ENCODE peak calls at places on chromosome 21, in five cellular contexts. X is K562, Q is H1, Z is GM12878, T is HCT116. D is an unnamed sample.

GRCh38 chr21:25342811-25343210 is 264.5 kb downstream of the MRPL39 start:
- DNase-seq in X (no peak), Z (no peak), T (no peak), Q (no peak), D (no peak)

GRCh38 chr21:14584357-14585095 is 38.4 kb upstream of the SAMSN1 start:
- DNase-seq in X (no peak), Z (no peak), T (no peak), Q (no peak), D (no peak)

GRCh38 chr21:41142051-41142795 is 25.7 kb upstream of the BACE2 start:
- DNase-seq in Z (no peak), Q (no peak), X (no peak), T (no peak), D (peak; percentile 2)

GRCh38 chr21:33069994-33070811 is at the start of gene OLIG1:
- DNase-seq in Q (peak; percentile 87), T (no peak), X (no peak), Z (no peak), D (no peak)

GRCh38 chr21:27831821-27832569 is 865.1 kb upstream of the ADAMTS5 start:
- DNase-seq in T (no peak), Q (no peak), X (no peak), Z (no peak), D (no peak)

GRCh38 chr21:30881480-30881879 is at the start of gene KRTAP11-1:
- DNase-seq in Z (no peak), X (no peak), Q (no peak), T (no peak), D (no peak)

GRCh38 chr21:45405819-45406762 is 1.1 kb downstream of the COL18A1 start:
- DNase-seq in T (no peak), Z (no peak), X (no peak), Q (no peak), D (peak; percentile 45)

GRCh38 chr21:41396452-41397107 is 29.5 kb upstream of the MX1 start:
- DNase-seq in T (no peak), Q (no peak), Z (no peak), X (no peak), D (no peak)

GRCh38 chr21:46051379-46051770 is 46.5 kb upstream of the COL6A2 start:
- DNase-seq in Q (no peak), T (no peak), X (no peak), Z (no peak), D (no peak)

GRCh38 chr21:30478015-30478414 is 2.2 kb downstream of the KRTAP19-1 start:
- DNase-seq in Q (no peak), Z (no peak), T (no peak), X (no peak), D (no peak)

GRCh38 chr21:32359719-32360260 is 33.0 kb downstream of the URB1 start:
- DNase-seq in Z (no peak), T (peak; percentile 6), X (no peak), Q (no peak), D (peak; percentile 52)

GRCh38 chr21:14890141-14890540 is 174.7 kb downstream of the NRIP1 start:
- DNase-seq in X (no peak), T (no peak), Q (no peak), Z (no peak), D (no peak)

GRCh38 chr21:37225440-37225839 is 41.7 kb downstream of the VPS26C start:
- DNase-seq in X (no peak), T (no peak), Q (peak; percentile 16), Z (no peak), D (no peak)

GRCh38 chr21:46334351-46335140 is 10.6 kb downstream of the PCNT start:
- DNase-seq in Q (no peak), Z (no peak), X (no peak), T (no peak), D (no peak)

GRCh38 chr21:37208056-37208705 is 59.0 kb downstream of the VPS26C start:
- DNase-seq in X (peak; percentile 68), Z (peak; percentile 68), Q (no peak), T (no peak), D (peak; percentile 13)

GRCh38 chr21:33901421-33902288 is 13.9 kb downstream of the ATP5PO start:
- DNase-seq in T (peak; percentile 38), X (peak; percentile 44), Z (no peak), Q (peak; percentile 61), D (peak; percentile 20)

GRCh38 chr21:33418686-33419085 is 15.5 kb downstream of the IFNGR2 start:
- DNase-seq in Q (no peak), T (no peak), Z (no peak), X (no peak), D (no peak)

GRCh38 chr21:33975548-33976081 is 60.0 kb upstream of the ATP5PO start:
- DNase-seq in Z (peak; percentile 98), X (peak; percentile 65), Q (peak; percentile 39), T (no peak), D (no peak)

GRCh38 chr21:26110703-26111102 is 59.9 kb downstream of the APP start:
- DNase-seq in Q (no peak), Z (no peak), X (no peak), T (no peak), D (no peak)

GRCh38 chr21:31872452-31873274 is at the start of gene HUNK:
- DNase-seq in X (no peak), Z (no peak), T (no peak), Q (no peak), D (peak; percentile 29)

GRCh38 chr21:37338671-37339526 is 27.7 kb upstream of the DYRK1A start:
- DNase-seq in Q (no peak), X (peak; percentile 84), T (peak; percentile 61), Z (no peak), D (peak; percentile 79)

GRCh38 chr21:46060596-46061061 is 37.3 kb upstream of the COL6A2 start:
- DNase-seq in Z (no peak), Q (no peak), T (no peak), X (no peak), D (no peak)

GRCh38 chr21:31660134-31660565 is 657 bp downstream of the SOD1 start:
- DNase-seq in T (no peak), X (no peak), Q (no peak), Z (no peak), D (no peak)

GRCh38 chr21:24868117-24868516 is 739.2 kb downstream of the MRPL39 start:
- DNase-seq in Q (no peak), Z (no peak), T (no peak), X (no peak), D (no peak)

GRCh38 chr21:34939673-34940321 is 109.3 kb downstream of the RUNX1 start:
- DNase-seq in Z (no peak), Q (no peak), X (no peak), T (no peak), D (no peak)

GRCh38 chr21:46116846-46117585 is 19.1 kb downstream of the COL6A2 start:
- DNase-seq in Q (peak; percentile 41), X (no peak), T (no peak), Z (no peak), D (no peak)

GRCh38 chr21:46636181-46636512 is 673 bp downstream of the PRMT2 start:
- DNase-seq in T (no peak), X (no peak), Q (no peak), Z (no peak), D (no peak)

GRCh38 chr21:32321480-32321879 is 22.8 kb downstream of the MRAP start:
- DNase-seq in Q (no peak), T (no peak), Z (no peak), X (no peak), D (no peak)

GRCh38 chr21:33682992-33683627 is 40.8 kb downstream of the ITSN1 start:
- DNase-seq in Q (no peak), T (peak; percentile 90), X (no peak), Z (no peak), D (peak; percentile 56)

GRCh38 chr21:31873275-31873695 is 465 bp downstream of the HUNK start:
- DNase-seq in Z (no peak), T (no peak), X (no peak), Q (peak; percentile 79), D (no peak)

GRCh38 chr21:41460578-41461527 is 34.8 kb downstream of the MX1 start:
- DNase-seq in T (peak; percentile 27), X (peak; percentile 60), Z (no peak), Q (peak; percentile 70), D (peak; percentile 54)

GRCh38 chr21:35036521-35037383 is 12.3 kb downstream of the RUNX1 start:
- DNase-seq in Q (no peak), X (no peak), Z (no peak), T (no peak), D (peak; percentile 32)

GRCh38 chr21:27572681-27573080 is 605.8 kb upstream of the ADAMTS5 start:
- DNase-seq in X (no peak), Z (no peak), T (no peak), Q (no peak), D (no peak)

GRCh38 chr21:27807596-27807995 is 840.7 kb upstream of the ADAMTS5 start:
- DNase-seq in Z (no peak), X (no peak), T (no peak), Q (no peak), D (no peak)

GRCh38 chr21:15442743-15443142 is 287.0 kb upstream of the USP25 start:
- DNase-seq in X (no peak), Z (no peak), T (no peak), Q (no peak), D (peak; percentile 29)

GRCh38 chr21:45543710-45544448 is 1.6 kb upstream of the SLC19A1 start:
- DNase-seq in Q (peak; percentile 48), T (no peak), Z (no peak), X (no peak), D (no peak)

GRCh38 chr21:46515109-46515508 is 56.4 kb downstream of the DIP2A start:
- DNase-seq in Z (no peak), Q (no peak), T (no peak), X (no peak), D (no peak)

GRCh38 chr21:41640756-41641509 is 125.9 kb downstream of the RIPK4 start:
- DNase-seq in X (no peak), Q (no peak), T (no peak), Z (no peak), D (no peak)

GRCh38 chr21:25895565-25896205 is 160.9 kb downstream of the GABPA start:
- DNase-seq in T (no peak), Q (no peak), Z (no peak), X (peak; percentile 21), D (no peak)

DNA sequence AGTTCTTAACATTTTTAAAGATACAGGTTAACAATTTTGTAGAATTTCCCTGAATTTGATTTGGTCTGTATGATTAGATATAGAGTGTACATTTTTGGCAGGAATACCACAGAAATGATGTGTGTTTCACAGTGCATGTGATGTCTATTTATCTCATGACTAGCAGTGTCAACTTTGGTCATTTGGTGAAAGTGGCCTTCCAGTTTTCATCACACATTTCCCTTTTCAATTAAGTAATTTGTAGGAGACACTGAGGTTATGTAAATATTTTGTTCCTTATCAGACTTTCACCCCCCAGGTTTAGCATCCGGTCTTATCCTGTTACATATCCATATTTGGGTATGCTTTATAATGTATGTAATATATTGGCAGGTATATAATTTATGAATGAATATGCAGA is 41.8 kb downstream of the MAP3K7CL start:
- DNase-seq in X (no peak), Q (no peak), T (no peak), Z (no peak), D (no peak)
- TF ChIP-seq SRF in X (no peak), Q (no peak), T (no peak), Z (no peak), D (no peak)

GRCh38 chr21:42652527-42653491 is 612 bp upstream of the PDE9A start:
- DNase-seq in T (no peak), Z (no peak), Q (peak; percentile 75), X (peak; percentile 63), D (peak; percentile 58)
- TF ChIP-seq SRF in T (no peak), Z (no peak), Q (no peak), X (no peak), D (no peak)

GRCh38 chr21:21751286-21751685 is 753.1 kb downstream of the NCAM2 start:
- DNase-seq in T (no peak), Z (no peak), Q (no peak), X (no peak), D (no peak)
- TF ChIP-seq SRF in T (no peak), Z (no peak), Q (no peak), X (no peak), D (no peak)

GRCh38 chr21:40129809-40130208 is 262.6 kb downstream of the PCP4 start:
- DNase-seq in T (no peak), Q (no peak), X (no peak), Z (no peak), D (no peak)
- TF ChIP-seq SRF in T (no peak), Q (no peak), X (no peak), Z (no peak), D (no peak)

D was measured in HepG2.